ENCODE peak calls at places on chromosomes 6 and 20, in five cellular contexts. O is A549, C is colonic mucosa, I is heart right ventricle, B is mammary epithelial cell. R is an unnamed sample. For H3K4me1, the result is how much of the 10 kb centered on the place peaks cover.

GRCh38 chr20:8808180-8808535 is 260.7 kb upstream of the PLCB4 start:
- DNase-seq in O (no peak), C (peak), I (no peak), B (no peak), R (no peak)

GRCh38 chr6:106255306-106255705 is 70.3 kb downstream of the ATG5 start:
- DNase-seq in O (no peak), C (no peak), I (no peak), B (no peak), R (no peak)

GRCh38 chr20:50837532-50838321 is 42.9 kb downstream of the BCAS4 start:
- DNase-seq in O (no peak), C (no peak), I (peak), B (peak), R (no peak)

GRCh38 chr20:62142252-62143117 is 709 bp downstream of the PSMA7 start:
- DNase-seq in O (no peak), C (peak), I (no peak), B (no peak), R (peak)

GRCh38 chr20:4708856-4709255 is 12.9 kb upstream of the PRND start:
- DNase-seq in O (no peak), C (no peak), I (no peak), B (no peak), R (no peak)

GRCh38 chr20:2237059-2237458 is 58.7 kb upstream of the TGM3 start:
- DNase-seq in O (no peak), C (peak), I (peak), B (peak), R (peak)

GRCh38 chr6:52307900-52308372 is 23.4 kb upstream of the MCM3 start:
- DNase-seq in O (no peak), C (no peak), I (no peak), B (no peak), R (no peak)

GRCh38 chr6:36357872-36358234 is 21.2 kb upstream of the BNIP5 start:
- DNase-seq in O (no peak), C (no peak), I (no peak), B (no peak), R (no peak)

GRCh38 chr6:79864421-79864820 is 82.9 kb downstream of the ELOVL4 start:
- DNase-seq in O (no peak), C (no peak), I (no peak), B (no peak), R (no peak)

GRCh38 chr6:157198425-157199279 is 124.7 kb downstream of the TMEM242 start:
- DNase-seq in O (no peak), C (peak), I (peak), B (peak), R (peak)

GRCh38 chr6:126335210-126335609 is 4.7 kb upstream of the CENPW start:
- DNase-seq in O (no peak), C (no peak), I (no peak), B (no peak), R (no peak)

DNA sequence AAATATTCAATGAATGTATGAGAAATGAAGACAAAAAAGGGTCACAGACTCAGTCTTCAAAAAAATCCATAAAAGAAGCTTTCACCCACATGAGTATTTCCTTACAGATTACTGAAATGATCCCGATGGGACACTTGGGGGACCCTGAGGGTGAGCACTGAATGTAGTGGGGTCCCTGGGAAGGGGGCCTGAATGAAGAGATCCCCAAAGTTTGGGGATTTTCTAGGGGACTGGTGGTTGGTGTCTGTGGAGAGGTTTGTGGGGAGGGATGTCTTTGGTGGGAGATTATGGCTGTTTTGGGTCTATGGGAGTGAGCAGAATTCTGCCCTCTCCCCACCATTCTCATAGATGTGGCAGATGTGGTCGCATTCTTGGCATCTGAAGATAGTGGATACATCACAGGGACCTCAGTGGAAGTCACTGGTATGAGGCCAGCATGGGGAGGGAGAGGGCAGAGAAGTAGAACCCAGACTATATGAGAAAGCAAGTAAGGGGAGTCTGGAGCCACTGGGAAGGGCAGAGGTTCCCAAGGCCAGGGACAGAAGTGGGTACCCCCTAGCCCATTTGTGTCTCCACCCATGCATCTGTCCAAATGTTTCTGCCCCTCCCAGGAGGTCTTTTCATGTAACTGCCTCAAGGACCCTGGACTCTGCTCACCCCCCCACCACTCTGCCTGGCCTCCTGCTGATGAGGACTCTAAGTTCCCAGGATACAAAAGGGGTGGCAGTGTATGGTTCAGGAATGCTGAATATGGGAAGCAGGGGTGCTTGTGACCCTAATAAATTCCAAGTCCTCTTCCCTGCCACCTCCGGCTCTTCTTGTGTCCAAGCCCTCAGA is 1.8 kb downstream of the HSD17B8 start:
- DNase-seq in O (no peak), C (no peak), I (no peak), B (no peak), R (no peak)
- H3K4me1 ChIP-seq in O (under half), C (under half), I (under half), B (under half), R (under half)

DNA sequence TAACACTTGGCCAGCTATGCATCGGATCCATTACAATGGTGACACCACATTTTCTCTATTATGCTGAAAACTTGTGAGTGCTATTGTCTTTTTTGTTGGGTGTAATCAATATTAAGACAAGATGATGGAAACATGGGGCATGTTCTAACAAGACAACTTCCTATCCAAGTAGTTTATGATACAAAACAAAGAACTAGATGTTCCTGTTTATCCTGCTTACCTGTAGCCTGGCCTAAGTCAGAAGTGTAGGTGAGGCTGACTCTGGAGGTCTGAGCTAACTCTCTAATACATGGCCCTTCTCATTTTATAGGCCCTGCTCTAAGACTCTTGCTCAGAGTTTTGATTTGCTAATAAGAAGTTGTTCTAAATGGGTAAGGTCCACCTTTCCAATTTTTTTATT is 242.4 kb upstream of the STXBP5 start:
- DNase-seq in O (no peak), C (no peak), I (no peak), B (peak), R (no peak)
- H3K4me1 ChIP-seq in O (under half), C (under half), I (under half), B (under half), R (under half)

GRCh38 chr6:108654465-108655106 is 93.9 kb downstream of the FOXO3 start:
- DNase-seq in O (no peak), C (no peak), I (no peak), B (no peak), R (no peak)
- H3K4me1 ChIP-seq in O (under half), C (under half), I (under half), B (half or more), R (half or more)

GRCh38 chr6:3005077-3005476 is 5.4 kb downstream of the NQO2 start:
- DNase-seq in O (no peak), C (no peak), I (no peak), B (no peak), R (no peak)
- H3K4me1 ChIP-seq in O (under half), C (under half), I (under half), B (under half), R (under half)

DNA sequence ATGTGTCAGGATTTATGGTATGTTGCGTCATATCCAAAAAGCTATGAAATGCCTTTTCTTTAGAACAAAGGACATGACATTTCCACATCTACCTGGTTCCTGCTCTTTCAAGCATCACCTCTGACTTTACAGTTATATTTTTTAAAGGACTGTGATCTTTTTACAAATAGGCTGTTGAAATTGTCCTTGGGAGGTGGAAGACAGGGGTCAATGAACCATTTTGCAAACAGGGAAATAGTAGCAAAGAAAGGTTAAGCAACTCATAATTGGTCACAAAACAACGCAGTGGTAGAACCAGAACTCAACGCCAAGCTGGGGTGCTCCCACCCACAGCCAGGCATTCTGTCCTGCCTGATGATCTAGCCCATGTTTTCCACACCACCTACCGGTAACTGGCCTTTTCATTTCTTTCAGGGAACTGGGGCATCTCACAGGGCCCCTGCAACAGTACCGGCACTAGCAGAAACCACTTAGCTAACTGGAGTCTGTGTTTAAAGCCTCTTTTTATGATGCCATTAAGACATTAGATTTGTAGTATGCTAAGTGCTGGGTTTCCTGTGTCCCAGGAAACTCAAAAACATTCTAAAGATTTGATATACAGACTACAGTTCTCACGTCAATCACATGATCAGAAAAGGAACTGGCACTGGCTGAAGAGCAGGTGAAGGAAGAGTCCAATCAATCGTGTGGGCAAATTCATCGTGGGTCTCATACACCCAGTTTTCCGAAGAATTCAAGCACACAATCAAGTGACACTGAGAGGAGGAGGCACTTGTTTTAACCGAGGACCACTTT is 13.9 kb downstream of the ZNF217 start:
- DNase-seq in O (peak), C (peak), I (no peak), B (peak), R (peak)
- H3K4me1 ChIP-seq in O (half or more), C (under half), I (under half), B (under half), R (under half)

GRCh38 chr6:136719280-136720044 is 72.8 kb downstream of the MAP3K5 start:
- DNase-seq in O (no peak), C (no peak), I (no peak), B (no peak), R (no peak)
- H3K4me1 ChIP-seq in O (under half), C (under half), I (under half), B (under half), R (under half)

DNA sequence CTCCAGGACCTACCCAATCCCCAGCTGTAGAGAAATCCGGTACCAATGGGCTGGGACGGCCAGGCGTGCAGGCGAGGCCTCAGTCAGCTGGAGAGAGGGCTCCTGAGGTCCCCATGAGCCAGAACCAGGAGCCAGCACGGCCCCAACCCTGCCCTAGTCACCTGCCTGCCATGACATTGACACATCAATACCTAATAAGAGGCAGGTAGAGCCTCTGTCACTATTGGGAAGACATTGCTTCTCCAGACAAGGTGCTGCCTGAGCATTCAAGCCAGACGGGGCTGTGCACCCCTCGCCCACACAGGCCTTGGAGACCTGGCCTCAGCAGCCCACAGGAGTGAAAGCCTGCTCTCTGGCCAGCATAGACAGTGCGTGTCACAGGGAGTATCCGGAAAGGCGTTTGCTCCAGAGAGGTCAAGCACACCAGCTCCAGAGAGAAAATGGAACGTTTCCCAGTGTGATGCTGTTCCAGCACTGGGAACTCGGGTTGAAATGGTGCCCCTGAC is 3.5 kb downstream of the DLL1 start:
- DNase-seq in O (no peak), C (no peak), I (peak), B (no peak), R (no peak)
- H3K4me1 ChIP-seq in O (under half), C (under half), I (under half), B (under half), R (half or more)

DNA sequence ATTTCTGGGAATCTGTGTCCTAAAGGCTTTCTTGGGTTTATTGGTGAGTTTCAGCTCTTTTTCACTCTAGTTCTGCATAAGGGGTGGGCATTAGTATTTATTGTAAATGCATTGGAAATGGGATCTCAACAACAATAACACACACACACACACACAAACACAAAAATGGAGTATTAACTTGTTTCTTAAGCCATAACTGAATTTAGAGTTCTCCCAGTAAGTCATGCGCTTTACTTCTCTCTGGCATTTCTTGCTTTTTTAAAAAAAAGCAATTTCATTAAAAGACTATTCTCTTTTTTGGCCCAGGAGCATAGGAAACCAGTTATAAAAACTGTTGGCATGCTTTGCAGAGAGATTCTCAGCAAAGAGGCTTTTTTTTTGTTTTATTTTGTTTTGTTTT is 128.7 kb downstream of the BCAS1 start:
- DNase-seq in O (no peak), C (no peak), I (no peak), B (no peak), R (no peak)
- H3K4me1 ChIP-seq in O (half or more), C (under half), I (under half), B (under half), R (under half)

GRCh38 chr20:48740714-48741113 is 87.1 kb downstream of the PREX1 start:
- DNase-seq in O (no peak), C (no peak), I (no peak), B (no peak), R (no peak)
- H3K4me1 ChIP-seq in O (under half), C (under half), I (under half), B (under half), R (under half)

DNA sequence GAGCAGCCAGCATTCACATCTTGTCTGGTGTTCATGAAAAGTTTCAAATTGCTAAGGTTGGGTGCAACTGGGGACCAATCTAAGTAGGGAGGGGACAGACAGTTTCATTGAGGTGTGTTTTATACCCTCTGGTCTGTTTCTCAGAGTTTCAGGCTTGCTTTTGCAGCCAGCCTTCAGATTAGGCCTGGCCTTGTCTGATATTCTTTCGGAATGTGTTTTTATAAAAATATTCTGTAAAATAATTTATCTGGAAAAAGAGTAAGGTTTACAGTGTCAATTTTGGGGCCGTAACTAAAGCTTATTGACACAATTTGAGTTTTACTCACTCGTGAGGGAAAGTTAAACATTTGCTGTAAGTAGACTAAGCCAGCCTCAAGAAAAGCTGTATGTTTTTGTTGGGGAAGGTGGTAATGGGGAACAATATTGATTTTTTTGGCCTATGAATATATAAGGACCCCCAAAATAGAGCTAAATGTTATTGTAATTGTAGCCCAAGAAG is 1.3 kb downstream of the SENP6 start:
- DNase-seq in O (no peak), C (no peak), I (no peak), B (no peak), R (no peak)
- H3K4me1 ChIP-seq in O (under half), C (under half), I (under half), B (under half), R (under half)

R was measured in upper lobe of left lung.